ENCODE peak calls at places on chromosomes 7 and 10, in four cellular contexts. X, H, W and P are unnamed samples.

GRCh38 chr7:121755818-121756501 is 117.0 kb upstream of the PTPRZ1 start:
- DNase-seq in X (no peak), H (no peak), W (no peak), P (peak; percentile 49)

GRCh38 chr7:125136755-125137547 is 207.3 kb upstream of the POT1 start:
- DNase-seq in X (no peak), H (no peak), W (no peak), P (no peak)

GRCh38 chr10:45160266-45160665 is 155.1 kb downstream of the OR13A1 start:
- DNase-seq in X (no peak), H (no peak), W (no peak), P (no peak)

GRCh38 chr10:97116534-97117162 is 69.1 kb downstream of the SLIT1 start:
- DNase-seq in X (no peak), H (no peak), W (no peak), P (no peak)

GRCh38 chr7:108196004-108196403 is 65.8 kb upstream of the LAMB4 start:
- DNase-seq in X (no peak), H (no peak), W (no peak), P (no peak)

GRCh38 chr7:148711191-148712102 is 12.7 kb downstream of the CUL1 start:
- DNase-seq in X (no peak), H (no peak), W (no peak), P (no peak)

GRCh38 chr10:106450966-106451365 is 713.5 kb downstream of the SORCS1 start:
- DNase-seq in X (no peak), H (no peak), W (no peak), P (no peak)

GRCh38 chr7:71402684-71403083 is 270.7 kb downstream of the GALNT17 start:
- DNase-seq in X (no peak), H (no peak), W (no peak), P (no peak)

GRCh38 chr10:126663880-126664279 is 6.6 kb downstream of the C10orf90 start:
- DNase-seq in X (no peak), H (no peak), W (no peak), P (no peak)

GRCh38 chr10:1190052-1190395 is 133.8 kb downstream of the WDR37 start:
- DNase-seq in X (no peak), H (no peak), W (no peak), P (no peak)

GRCh38 chr10:131158695-131159094 is 152.8 kb downstream of the TCERG1L start:
- DNase-seq in X (no peak), H (no peak), W (no peak), P (no peak)

GRCh38 chr7:78437118-78437517 is 638.5 kb downstream of the PHTF2 start:
- DNase-seq in X (no peak), H (no peak), W (no peak), P (no peak)

GRCh38 chr10:576130-576465 is 113.4 kb downstream of the DIP2C start:
- DNase-seq in X (no peak), H (no peak), W (no peak), P (no peak)

GRCh38 chr7:126398285-126398684 is 854.5 kb downstream of the GRM8 start:
- DNase-seq in X (no peak), H (no peak), W (no peak), P (no peak)

GRCh38 chr7:21972397-21972784 is 26.7 kb upstream of the CDCA7L start:
- DNase-seq in X (no peak), H (no peak), W (no peak), P (no peak)

GRCh38 chr10:86243651-86244155 is 122.9 kb downstream of the GRID1 start:
- DNase-seq in X (no peak), H (no peak), W (no peak), P (no peak)

GRCh38 chr7:45092100-45092930 is 3.5 kb upstream of the NACAD start:
- DNase-seq in X (no peak), H (no peak), W (no peak), P (no peak)

GRCh38 chr10:104109908-104110662 is 11.9 kb upstream of the SFR1 start:
- DNase-seq in X (no peak), H (no peak), W (no peak), P (no peak)

GRCh38 chr10:91672021-91672608 is 39.2 kb upstream of the PPP1R3C start:
- DNase-seq in X (no peak), H (no peak), W (no peak), P (no peak)

GRCh38 chr7:128129224-128129864 is 98.1 kb upstream of the LRRC4 start:
- DNase-seq in X (no peak), H (no peak), W (no peak), P (no peak)

GRCh38 chr10:5492929-5493576 is 6.3 kb downstream of the CALML5 start:
- DNase-seq in X (no peak), H (no peak), W (no peak), P (no peak)

GRCh38 chr7:10934292-10934691 is 39.4 kb upstream of the PHF14 start:
- DNase-seq in X (no peak), H (no peak), W (no peak), P (no peak)

GRCh38 chr7:150367677-150368097 is 935 bp upstream of the REPIN1 start:
- DNase-seq in X (no peak), H (no peak), W (no peak), P (no peak)

GRCh38 chr7:69757990-69758430 is 159.7 kb downstream of the AUTS2 start:
- DNase-seq in X (no peak), H (no peak), W (no peak), P (no peak)

GRCh38 chr10:30606313-30606712 is 23.2 kb downstream of the LYZL2 start:
- DNase-seq in X (no peak), H (no peak), W (peak; percentile 34), P (no peak)

GRCh38 chr10:92848441-92849233 is at the start of gene EXOC6:
- DNase-seq in X (peak; percentile 86), H (peak; percentile 83), W (peak; percentile 81), P (peak; percentile 85)

DNA sequence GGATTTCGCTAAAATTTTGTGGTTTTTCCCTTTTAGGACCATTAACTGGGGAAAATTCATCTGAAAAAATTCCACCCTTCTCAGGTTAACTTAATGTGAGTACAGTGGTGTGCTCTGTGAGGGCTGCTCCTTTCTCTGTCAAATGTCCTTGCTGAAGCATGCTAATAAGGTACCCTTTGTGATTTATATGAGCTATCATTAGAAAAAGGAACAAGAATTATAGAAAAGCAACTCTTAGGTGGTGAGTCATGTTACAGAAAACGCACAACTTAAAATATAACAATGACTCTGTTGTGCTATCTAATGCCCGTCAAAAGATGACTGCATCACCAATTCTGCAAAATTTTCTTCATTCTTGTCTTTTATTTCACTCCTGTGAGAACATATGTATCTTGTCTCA is 162.0 kb upstream of the MAGI2 start:
- DNase-seq in X (no peak), H (no peak), W (no peak), P (no peak)
- TF ChIP-seq POLR2A in X (no peak), H (no peak), W (no peak), P (no peak)

DNA sequence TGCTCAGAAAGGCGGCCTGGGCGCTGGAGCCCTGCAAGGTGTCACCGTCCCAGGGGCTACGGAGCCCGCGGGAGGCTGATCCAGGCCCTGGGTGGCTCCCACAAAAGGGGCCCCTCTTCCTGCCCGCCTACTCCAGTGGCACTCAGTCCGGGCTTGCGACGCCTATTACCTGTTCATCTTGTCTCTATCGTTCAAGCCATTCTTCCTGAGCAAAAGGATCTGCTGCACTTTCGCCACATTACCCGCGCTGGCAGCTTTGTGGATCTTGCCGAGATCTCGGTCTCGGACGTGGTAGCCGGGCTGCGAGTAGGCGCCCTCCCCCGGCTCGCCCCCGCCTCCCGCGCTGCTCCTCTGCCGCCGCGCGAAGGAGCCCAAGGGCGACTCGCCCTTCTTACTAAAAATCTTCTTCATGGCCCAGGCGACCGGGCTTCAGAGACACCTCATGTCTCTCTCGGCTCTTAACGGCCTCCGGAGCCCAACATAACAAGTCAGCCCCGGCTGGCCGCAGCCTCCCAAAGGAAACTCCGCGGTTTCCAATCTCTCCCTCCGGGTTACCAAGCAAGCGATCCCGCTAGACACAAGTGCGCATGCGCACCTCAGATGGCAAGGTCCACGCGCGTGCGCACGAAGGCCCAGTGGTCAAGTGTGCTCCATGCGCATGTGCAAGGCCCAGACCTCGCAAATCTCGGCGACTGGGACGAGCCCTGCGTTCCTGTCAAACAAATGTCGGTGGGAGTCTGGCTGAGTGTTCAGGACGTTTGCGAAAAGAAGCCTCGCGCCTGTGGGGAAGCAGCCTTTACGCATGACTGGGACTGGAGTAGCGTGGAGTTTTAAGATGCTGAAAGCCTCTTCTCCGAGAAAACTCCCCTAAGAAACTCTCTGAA is at the start of gene ANKRD26:
- DNase-seq in X (peak; percentile 99), H (peak; percentile 95), W (peak; percentile 98), P (peak; percentile 99)
- TF ChIP-seq POLR2A in X (peak; percentile 80), H (peak; percentile 76), W (peak; percentile 94), P (no peak)

GRCh38 chr10:95834375-95834774 is 73.4 kb upstream of the CC2D2B start:
- DNase-seq in X (no peak), H (no peak), W (no peak), P (no peak)
- TF ChIP-seq POLR2A in X (no peak), H (no peak), W (no peak), P (no peak)

DNA sequence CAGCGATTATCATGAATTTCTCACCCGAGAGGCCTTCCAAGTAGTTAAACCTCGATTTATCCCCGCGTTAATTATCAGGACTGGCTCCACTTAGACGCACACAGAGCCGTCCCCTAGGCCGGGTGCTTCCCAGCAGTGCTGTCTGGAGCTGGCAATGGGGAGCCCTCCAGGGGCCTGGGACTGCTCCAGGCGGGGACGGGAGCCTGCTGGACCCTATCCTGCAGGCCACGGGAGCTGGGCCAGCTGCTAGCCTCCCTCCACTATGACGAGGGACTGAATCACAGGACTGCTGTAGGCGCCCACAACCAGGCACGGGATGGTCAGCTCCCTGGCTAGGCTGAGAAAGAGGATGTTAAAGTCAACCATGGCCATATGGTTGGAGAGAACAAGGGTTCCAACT is 229.1 kb downstream of the ELFN1 start:
- DNase-seq in X (no peak), H (no peak), W (no peak), P (no peak)
- TF ChIP-seq POLR2A in X (no peak), H (no peak), W (no peak), P (no peak)

GRCh38 chr7:26376208-26376917 is 84.7 kb downstream of the SNX10 start:
- DNase-seq in X (peak; percentile 39), H (peak; percentile 52), W (peak; percentile 38), P (no peak)
- TF ChIP-seq POLR2A in X (no peak), H (no peak), W (peak; percentile 24), P (no peak)